ENCODE peak calls at places on chromosomes 4 and X, in six cellular contexts. One of them, this sample, is unnamed. For H3K27me3, the result is how much of the 10 kb centered on the place peaks cover.

GRCh38 chr4:68460085-68460484 is 12.8 kb downstream of the TMPRSS11E start:
- DNase-seq in lower lobe of right lung: no peak
- DNase-seq in IMR-90: no peak
- DNase-seq in brain microvascular endothelial cell: no peak
- DNase-seq in BJ: no peak
- DNase-seq in kidney epithelial cell: no peak
- DNase-seq in this sample: no peak

GRCh38 chr4:148225639-148226038 is 216.6 kb downstream of the NR3C2 start:
- DNase-seq in BJ: no peak
- DNase-seq in IMR-90: peak
- DNase-seq in kidney epithelial cell: no peak
- DNase-seq in lower lobe of right lung: no peak
- DNase-seq in brain microvascular endothelial cell: peak
- DNase-seq in this sample: peak

GRCh38 chr4:73419106-73420038 is 15.3 kb downstream of the ALB start:
- DNase-seq in IMR-90: no peak
- DNase-seq in kidney epithelial cell: no peak
- DNase-seq in brain microvascular endothelial cell: no peak
- DNase-seq in lower lobe of right lung: no peak
- DNase-seq in BJ: no peak
- DNase-seq in this sample: no peak

GRCh38 chr4:23789765-23790164 is 100.1 kb downstream of the PPARGC1A start:
- DNase-seq in kidney epithelial cell: peak
- DNase-seq in lower lobe of right lung: peak
- DNase-seq in brain microvascular endothelial cell: peak
- DNase-seq in BJ: peak
- DNase-seq in IMR-90: peak
- DNase-seq in this sample: no peak

GRCh38 chr4:110808371-110808878 is 185.5 kb upstream of the PITX2 start:
- DNase-seq in IMR-90: peak
- DNase-seq in brain microvascular endothelial cell: peak
- DNase-seq in lower lobe of right lung: no peak
- DNase-seq in BJ: no peak
- DNase-seq in kidney epithelial cell: peak
- DNase-seq in this sample: no peak

GRCh38 chrX:47447607-47448006 is 35.4 kb downstream of the ZNF41 start:
- DNase-seq in lower lobe of right lung: no peak
- DNase-seq in brain microvascular endothelial cell: no peak
- DNase-seq in BJ: no peak
- DNase-seq in kidney epithelial cell: no peak
- DNase-seq in IMR-90: no peak
- DNase-seq in this sample: no peak

GRCh38 chr4:89551191-89551590 is 243.6 kb upstream of the GPRIN3 start:
- DNase-seq in brain microvascular endothelial cell: no peak
- DNase-seq in kidney epithelial cell: no peak
- DNase-seq in IMR-90: no peak
- DNase-seq in lower lobe of right lung: no peak
- DNase-seq in BJ: no peak
- DNase-seq in this sample: no peak

GRCh38 chrX:37380256-37380655 is 31.1 kb downstream of the PRRG1 start:
- DNase-seq in lower lobe of right lung: no peak
- DNase-seq in brain microvascular endothelial cell: no peak
- DNase-seq in IMR-90: no peak
- DNase-seq in BJ: no peak
- DNase-seq in kidney epithelial cell: no peak
- DNase-seq in this sample: peak

GRCh38 chr4:20592666-20593065 is 107.6 kb upstream of the PACRGL start:
- DNase-seq in BJ: no peak
- DNase-seq in IMR-90: peak
- DNase-seq in lower lobe of right lung: no peak
- DNase-seq in brain microvascular endothelial cell: no peak
- DNase-seq in kidney epithelial cell: no peak
- DNase-seq in this sample: peak

GRCh38 chr4:94889961-94890360 is 132.2 kb downstream of the BMPR1B start:
- DNase-seq in lower lobe of right lung: no peak
- DNase-seq in BJ: no peak
- DNase-seq in brain microvascular endothelial cell: peak
- DNase-seq in IMR-90: peak
- DNase-seq in kidney epithelial cell: peak
- DNase-seq in this sample: peak

GRCh38 chrX:135973025-135973547 is 702 bp downstream of the MMGT1 start:
- DNase-seq in kidney epithelial cell: no peak
- DNase-seq in IMR-90: peak
- DNase-seq in lower lobe of right lung: no peak
- DNase-seq in brain microvascular endothelial cell: peak
- DNase-seq in BJ: no peak
- DNase-seq in this sample: peak

GRCh38 chr4:182973421-182974340 is 56.5 kb upstream of the DCTD start:
- DNase-seq in lower lobe of right lung: no peak
- DNase-seq in IMR-90: peak
- DNase-seq in BJ: no peak
- DNase-seq in kidney epithelial cell: no peak
- DNase-seq in brain microvascular endothelial cell: no peak
- DNase-seq in this sample: peak

GRCh38 chr4:62709618-62710252 is 1509.6 kb downstream of the ADGRL3 start:
- DNase-seq in kidney epithelial cell: no peak
- DNase-seq in BJ: no peak
- DNase-seq in brain microvascular endothelial cell: peak
- DNase-seq in IMR-90: peak
- DNase-seq in lower lobe of right lung: no peak
- DNase-seq in this sample: peak

GRCh38 chr4:128502818-128503527 is 215.4 kb upstream of the PGRMC2 start:
- DNase-seq in BJ: no peak
- DNase-seq in IMR-90: no peak
- DNase-seq in brain microvascular endothelial cell: no peak
- DNase-seq in lower lobe of right lung: no peak
- DNase-seq in kidney epithelial cell: no peak
- DNase-seq in this sample: no peak

GRCh38 chr4:70997068-70997467 is 3.6 kb downstream of the DCK start:
- DNase-seq in lower lobe of right lung: no peak
- DNase-seq in BJ: no peak
- DNase-seq in kidney epithelial cell: no peak
- DNase-seq in brain microvascular endothelial cell: no peak
- DNase-seq in IMR-90: no peak
- DNase-seq in this sample: no peak

GRCh38 chrX:150365953-150366911 is 3.1 kb downstream of the MAMLD1 start:
- DNase-seq in lower lobe of right lung: peak
- DNase-seq in IMR-90: peak
- DNase-seq in BJ: no peak
- DNase-seq in kidney epithelial cell: no peak
- DNase-seq in brain microvascular endothelial cell: peak
- DNase-seq in this sample: no peak

GRCh38 chrX:11261260-11261659 is 32.0 kb upstream of the AMELX start:
- DNase-seq in IMR-90: peak
- DNase-seq in kidney epithelial cell: no peak
- DNase-seq in lower lobe of right lung: no peak
- DNase-seq in brain microvascular endothelial cell: peak
- DNase-seq in BJ: peak
- DNase-seq in this sample: peak

GRCh38 chr4:16758206-16758605 is 140.2 kb downstream of the LDB2 start:
- DNase-seq in lower lobe of right lung: no peak
- DNase-seq in BJ: no peak
- DNase-seq in kidney epithelial cell: no peak
- DNase-seq in IMR-90: no peak
- DNase-seq in brain microvascular endothelial cell: no peak
- DNase-seq in this sample: no peak

GRCh38 chr4:17475481-17475880 is 36.4 kb downstream of the QDPR start:
- DNase-seq in kidney epithelial cell: no peak
- DNase-seq in brain microvascular endothelial cell: no peak
- DNase-seq in IMR-90: peak
- DNase-seq in lower lobe of right lung: no peak
- DNase-seq in BJ: no peak
- DNase-seq in this sample: peak

GRCh38 chr4:100605144-100605543 is 87.3 kb upstream of the EMCN start:
- DNase-seq in brain microvascular endothelial cell: no peak
- DNase-seq in IMR-90: no peak
- DNase-seq in kidney epithelial cell: no peak
- DNase-seq in BJ: no peak
- DNase-seq in lower lobe of right lung: no peak
- DNase-seq in this sample: no peak

GRCh38 chrX:13899607-13900006 is 82.7 kb upstream of the GPM6B start:
- DNase-seq in kidney epithelial cell: peak
- DNase-seq in brain microvascular endothelial cell: peak
- DNase-seq in lower lobe of right lung: no peak
- DNase-seq in IMR-90: peak
- DNase-seq in BJ: peak
- DNase-seq in this sample: peak

GRCh38 chr4:37835031-37835430 is 8.5 kb downstream of the PGM2 start:
- DNase-seq in brain microvascular endothelial cell: no peak
- DNase-seq in BJ: no peak
- DNase-seq in lower lobe of right lung: no peak
- DNase-seq in IMR-90: no peak
- DNase-seq in kidney epithelial cell: no peak
- DNase-seq in this sample: no peak

GRCh38 chr4:163542275-163542674 is 47.8 kb downstream of the TMA16 start:
- DNase-seq in IMR-90: peak
- DNase-seq in lower lobe of right lung: no peak
- DNase-seq in kidney epithelial cell: peak
- DNase-seq in BJ: no peak
- DNase-seq in brain microvascular endothelial cell: peak
- DNase-seq in this sample: peak

GRCh38 chr4:37815591-37815990 is 10.9 kb upstream of the PGM2 start:
- DNase-seq in kidney epithelial cell: no peak
- DNase-seq in IMR-90: no peak
- DNase-seq in lower lobe of right lung: no peak
- DNase-seq in brain microvascular endothelial cell: no peak
- DNase-seq in BJ: no peak
- DNase-seq in this sample: no peak

GRCh38 chrX:68432648-68433047 is 647 bp downstream of the OPHN1 start:
- DNase-seq in brain microvascular endothelial cell: peak
- DNase-seq in BJ: no peak
- DNase-seq in lower lobe of right lung: no peak
- DNase-seq in IMR-90: peak
- DNase-seq in kidney epithelial cell: no peak
- DNase-seq in this sample: no peak

GRCh38 chr4:104591505-104591904 is 96.8 kb upstream of the CXXC4 start:
- DNase-seq in BJ: no peak
- DNase-seq in IMR-90: no peak
- DNase-seq in lower lobe of right lung: peak
- DNase-seq in kidney epithelial cell: no peak
- DNase-seq in brain microvascular endothelial cell: no peak
- DNase-seq in this sample: no peak

GRCh38 chr4:151806511-151806927 is 45.7 kb upstream of the GATB start:
- DNase-seq in IMR-90: peak
- DNase-seq in lower lobe of right lung: no peak
- DNase-seq in kidney epithelial cell: no peak
- DNase-seq in BJ: peak
- DNase-seq in brain microvascular endothelial cell: peak
- DNase-seq in this sample: no peak

GRCh38 chrX:103913356-103914020 is 48.9 kb upstream of the TMSB15B start:
- DNase-seq in lower lobe of right lung: no peak
- DNase-seq in brain microvascular endothelial cell: peak
- DNase-seq in BJ: no peak
- DNase-seq in kidney epithelial cell: no peak
- DNase-seq in IMR-90: peak
- DNase-seq in this sample: no peak

GRCh38 chrX:103918050-103918449 is 44.4 kb upstream of the TMSB15B start:
- DNase-seq in IMR-90: peak
- DNase-seq in brain microvascular endothelial cell: peak
- DNase-seq in kidney epithelial cell: no peak
- DNase-seq in lower lobe of right lung: peak
- DNase-seq in BJ: no peak
- DNase-seq in this sample: peak

GRCh38 chrX:103918584-103919335 is 43.7 kb upstream of the TMSB15B start:
- DNase-seq in brain microvascular endothelial cell: peak
- DNase-seq in lower lobe of right lung: peak
- DNase-seq in IMR-90: peak
- DNase-seq in kidney epithelial cell: no peak
- DNase-seq in BJ: no peak
- DNase-seq in this sample: peak

GRCh38 chrX:103919336-103919682 is 43.1 kb upstream of the TMSB15B start:
- DNase-seq in BJ: no peak
- DNase-seq in lower lobe of right lung: no peak
- DNase-seq in kidney epithelial cell: no peak
- DNase-seq in IMR-90: peak
- DNase-seq in brain microvascular endothelial cell: peak
- DNase-seq in this sample: peak
- TF ChIP-seq CTCF in BJ: peak
- TF ChIP-seq CTCF in lower lobe of right lung: peak
- TF ChIP-seq CTCF in kidney epithelial cell: no peak
- TF ChIP-seq CTCF in IMR-90: peak
- TF ChIP-seq CTCF in brain microvascular endothelial cell: peak
- TF ChIP-seq CTCF in this sample: peak

GRCh38 chr4:1406946-1407656 is 859 bp upstream of the NKX1-1 start:
- DNase-seq in IMR-90: no peak
- DNase-seq in brain microvascular endothelial cell: no peak
- DNase-seq in BJ: no peak
- DNase-seq in kidney epithelial cell: no peak
- DNase-seq in lower lobe of right lung: peak
- DNase-seq in this sample: no peak
- H3K27me3 ChIP-seq in IMR-90: half or more
- H3K27me3 ChIP-seq in brain microvascular endothelial cell: half or more
- H3K27me3 ChIP-seq in BJ: under half
- H3K27me3 ChIP-seq in kidney epithelial cell: half or more
- H3K27me3 ChIP-seq in lower lobe of right lung: half or more
- H3K27me3 ChIP-seq in this sample: under half

GRCh38 chr4:146415829-146416228 is 105.9 kb downstream of the SLC10A7 start:
- DNase-seq in kidney epithelial cell: no peak
- DNase-seq in IMR-90: no peak
- DNase-seq in BJ: no peak
- DNase-seq in brain microvascular endothelial cell: no peak
- DNase-seq in lower lobe of right lung: no peak
- DNase-seq in this sample: no peak

DNA sequence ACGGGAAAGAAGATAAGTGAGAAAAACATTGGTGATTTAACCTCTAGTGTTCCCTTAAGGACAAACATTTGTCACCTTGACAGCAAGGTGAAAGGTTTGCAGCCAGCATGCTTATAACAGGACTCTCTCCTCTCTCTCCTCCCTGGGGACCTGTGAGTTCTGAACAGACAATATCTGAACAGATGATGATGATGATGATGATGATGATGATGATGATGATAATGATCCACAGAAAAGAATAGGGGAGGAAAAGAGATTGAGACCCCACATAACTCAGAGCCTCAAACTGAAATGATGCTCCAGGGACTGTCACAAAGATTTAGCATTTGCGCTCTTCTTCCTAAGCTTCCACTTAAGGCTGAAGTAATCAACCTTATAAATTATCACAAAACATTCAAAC is 103.9 kb downstream of the SLC10A7 start:
- DNase-seq in BJ: no peak
- DNase-seq in IMR-90: no peak
- DNase-seq in kidney epithelial cell: no peak
- DNase-seq in lower lobe of right lung: no peak
- DNase-seq in brain microvascular endothelial cell: no peak
- DNase-seq in this sample: no peak
- H3K4me3 ChIP-seq in BJ: no peak
- H3K4me3 ChIP-seq in IMR-90: no peak
- H3K4me3 ChIP-seq in kidney epithelial cell: no peak
- H3K4me3 ChIP-seq in lower lobe of right lung: no peak
- H3K4me3 ChIP-seq in brain microvascular endothelial cell: no peak
- H3K4me3 ChIP-seq in this sample: no peak

GRCh38 chrX:117510453-117510852 is 606.2 kb downstream of the KLHL13 start:
- DNase-seq in lower lobe of right lung: no peak
- DNase-seq in brain microvascular endothelial cell: no peak
- DNase-seq in kidney epithelial cell: no peak
- DNase-seq in IMR-90: no peak
- DNase-seq in BJ: no peak
- DNase-seq in this sample: peak
- TF ChIP-seq CTCF in lower lobe of right lung: no peak
- TF ChIP-seq CTCF in brain microvascular endothelial cell: no peak
- TF ChIP-seq CTCF in kidney epithelial cell: no peak
- TF ChIP-seq CTCF in IMR-90: no peak
- TF ChIP-seq CTCF in BJ: no peak
- TF ChIP-seq CTCF in this sample: peak

This sample was measured in bronchial epithelial cell.